ENCODE peak calls at places on chromosome 20, in ten cellular contexts. H is left ventricle myocardium inferior, L is A549, I is keratinocyte, O is foreskin fibroblast, A is IMR-90, W is heart right ventricle, S is neural progenitor cell, Q is tibial artery, V is GM23338. K is an unnamed sample.

GRCh38 chr20:12090920-12091319 is 173.2 kb downstream of the BTBD3 start:
- DNase-seq in H (no peak), L (no peak), I (no peak), O (no peak), A (no peak), W (no peak), S (no peak), Q (no peak), V (no peak), K (no peak)

GRCh38 chr20:22333885-22334545 is 250.4 kb downstream of the FOXA2 start:
- DNase-seq in H (peak; percentile 25), L (peak; percentile 81), I (no peak), O (peak; percentile 49), A (peak; percentile 47), W (peak; percentile 18), S (peak; percentile 83), Q (peak; percentile 44), V (peak; percentile 86), K (peak; percentile 82)

GRCh38 chr20:37845261-37845681 is 57.7 kb upstream of the VSTM2L start:
- DNase-seq in H (peak; percentile 54), L (no peak), I (no peak), O (no peak), A (no peak), W (peak; percentile 58), S (no peak), Q (no peak), V (no peak), K (no peak)

GRCh38 chr20:41213150-41213820 is 75.9 kb downstream of the PLCG1 start:
- DNase-seq in H (peak; percentile 42), L (no peak), I (no peak), O (peak; percentile 65), A (peak; percentile 48), W (peak; percentile 18), S (no peak), Q (no peak), V (no peak), K (peak; percentile 51)

GRCh38 chr20:52130406-52130805 is 61.2 kb downstream of the ZFP64 start:
- DNase-seq in H (no peak), L (no peak), I (no peak), O (peak; percentile 9), A (peak; percentile 4), W (no peak), S (no peak), Q (no peak), V (no peak), K (peak; percentile 50)

GRCh38 chr20:52830598-52830997 is 141.6 kb upstream of the TSHZ2 start:
- DNase-seq in H (no peak), L (no peak), I (no peak), O (no peak), A (no peak), W (no peak), S (no peak), Q (no peak), V (no peak), K (no peak)

GRCh38 chr20:45097485-45098095 is 3.3 kb downstream of the KCNS1 start:
- DNase-seq in H (no peak), L (peak; percentile 32), I (no peak), O (peak; percentile 62), A (no peak), W (no peak), S (no peak), Q (no peak), V (peak; percentile 72), K (peak; percentile 59)

GRCh38 chr20:15945301-15945700 is 627.9 kb downstream of the KIF16B start:
- DNase-seq in H (no peak), L (no peak), I (no peak), O (peak; percentile 42), A (no peak), W (no peak), S (no peak), Q (no peak), V (no peak), K (peak; percentile 18)

GRCh38 chr20:40511478-40511877 is 177.6 kb downstream of the MAFB start:
- DNase-seq in H (peak; percentile 18), L (no peak), I (no peak), O (peak; percentile 31), A (no peak), W (no peak), S (no peak), Q (peak; percentile 74), V (no peak), K (peak; percentile 97)

GRCh38 chr20:36231331-36231730 is 4.9 kb upstream of the AAR2 start:
- DNase-seq in H (no peak), L (no peak), I (no peak), O (no peak), A (no peak), W (no peak), S (no peak), Q (no peak), V (peak; percentile 50), K (no peak)

GRCh38 chr20:18835850-18836249 is 22.3 kb downstream of the SCP2D1 start:
- DNase-seq in H (no peak), L (no peak), I (no peak), O (no peak), A (no peak), W (no peak), S (no peak), Q (no peak), V (no peak), K (no peak)

GRCh38 chr20:35893942-35894341 is 60.4 kb downstream of the SCAND1 start:
- DNase-seq in H (no peak), L (no peak), I (no peak), O (no peak), A (no peak), W (no peak), S (no peak), Q (no peak), V (no peak), K (no peak)

GRCh38 chr20:34829191-34829590 is 3.7 kb upstream of the NCOA6 start:
- DNase-seq in H (no peak), L (peak; percentile 10), I (no peak), O (no peak), A (no peak), W (no peak), S (no peak), Q (no peak), V (peak; percentile 60), K (no peak)
- TF ChIP-seq CTCF in H (no peak), L (no peak), I (no peak), O (peak; percentile 2), A (no peak), W (no peak), S (no peak), Q (no peak), V (peak; percentile 35), K (peak; percentile 15)

GRCh38 chr20:49711331-49711987 is 2.2 kb downstream of the B4GALT5 start:
- DNase-seq in H (no peak), L (no peak), I (no peak), O (no peak), A (no peak), W (no peak), S (no peak), Q (no peak), V (no peak), K (no peak)
- H3K4me3 ChIP-seq in H (peak overlapping the region; percentile 97), L (peak overlapping the region; percentile 84), I (peak overlapping the region; percentile 84), O (peak overlapping the region; percentile 87), A (peak overlapping the region; percentile 3), W (no peak overlapping the region), S (peak overlapping the region; percentile 99), Q (peak overlapping the region; percentile 99), V (peak overlapping the region; percentile 92), K (peak overlapping the region; percentile 84)

DNA sequence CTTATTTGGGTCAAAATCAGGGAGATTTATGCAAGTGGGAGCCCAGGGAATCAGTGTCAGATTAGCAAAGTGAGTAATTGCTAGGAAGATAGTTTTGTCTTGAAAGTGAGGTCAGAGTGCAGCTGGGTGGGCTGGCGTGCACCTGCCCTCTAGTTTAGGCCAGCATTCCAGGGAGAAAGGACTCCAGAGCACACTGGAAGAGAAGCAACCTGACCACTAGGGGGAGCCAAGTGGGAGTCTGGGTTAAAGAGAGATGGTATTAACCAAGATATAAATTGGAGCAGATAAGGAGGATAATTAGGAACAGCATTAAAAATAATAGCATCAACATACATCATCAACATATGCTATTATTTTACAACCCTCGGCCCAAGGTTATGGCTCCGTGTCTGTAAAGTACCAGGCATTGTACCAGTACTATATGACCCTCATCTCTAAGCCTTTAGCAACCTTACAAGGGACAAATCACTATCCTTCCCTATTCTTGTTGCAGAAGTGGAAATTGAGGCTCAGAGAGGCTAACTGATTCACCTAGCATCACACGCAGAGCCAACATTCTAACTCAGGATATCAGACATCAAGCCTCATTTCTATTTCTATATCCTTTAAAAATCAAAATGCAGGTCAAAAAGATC is 57.8 kb downstream of the SLC2A10 start:
- DNase-seq in H (no peak), L (peak; percentile 61), I (no peak), O (peak; percentile 66), A (peak; percentile 36), W (no peak), S (peak; percentile 84), Q (no peak), V (peak; percentile 94), K (peak; percentile 64)
- TF ChIP-seq CTCF in H (peak; percentile 59), L (peak; percentile 81), I (peak; percentile 71), O (peak; percentile 71), A (peak; percentile 56), W (peak; percentile 36), S (peak; percentile 90), Q (peak; percentile 18), V (peak; percentile 92), K (peak; percentile 80)

DNA sequence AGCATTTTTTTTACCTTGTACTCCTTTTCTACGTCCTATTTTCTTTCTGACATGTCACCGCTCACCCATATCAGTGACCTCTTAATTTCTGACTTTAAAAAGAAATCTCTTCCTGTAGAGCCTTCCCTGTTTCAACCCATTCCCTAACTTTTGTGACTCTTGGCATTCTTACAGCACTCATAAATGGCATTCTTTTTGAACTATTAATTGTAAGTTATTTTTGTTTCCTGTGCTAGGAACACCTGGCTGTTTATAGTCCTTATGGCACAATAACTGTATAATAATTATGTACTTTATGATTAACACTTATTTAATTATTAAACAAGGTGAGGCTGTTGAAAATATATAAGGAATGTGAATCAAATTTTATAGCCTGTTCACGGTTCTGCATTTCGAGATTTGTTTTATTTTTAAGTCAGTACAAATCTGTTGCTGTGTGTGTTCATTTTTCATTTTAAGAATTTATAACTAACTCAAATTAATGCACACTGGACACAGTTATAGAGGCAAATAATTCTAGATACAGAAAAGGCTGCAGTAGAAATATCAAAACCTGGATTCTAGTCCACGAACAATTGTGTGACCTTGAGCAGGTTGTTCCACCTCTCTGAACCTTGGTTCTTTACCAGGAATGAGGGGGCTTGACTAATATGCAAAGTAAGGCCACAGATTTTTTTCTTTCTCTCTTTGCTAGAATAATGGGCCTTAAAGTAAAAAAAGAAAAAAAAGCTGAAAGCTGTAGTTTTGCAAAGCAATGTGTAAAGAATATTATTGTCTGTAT is 1.5 kb downstream of the KIZ start:
- DNase-seq in H (no peak), L (no peak), I (no peak), O (no peak), A (no peak), W (no peak), S (no peak), Q (no peak), V (no peak), K (no peak)
- H3K4me3 ChIP-seq in H (peak overlapping the region; percentile 98), L (peak overlapping the region; percentile 89), I (no peak overlapping the region), O (no peak overlapping the region), A (no peak overlapping the region), W (no peak overlapping the region), S (peak overlapping the region; percentile 87), Q (no peak overlapping the region), V (peak overlapping the region; percentile 95), K (no peak overlapping the region)

DNA sequence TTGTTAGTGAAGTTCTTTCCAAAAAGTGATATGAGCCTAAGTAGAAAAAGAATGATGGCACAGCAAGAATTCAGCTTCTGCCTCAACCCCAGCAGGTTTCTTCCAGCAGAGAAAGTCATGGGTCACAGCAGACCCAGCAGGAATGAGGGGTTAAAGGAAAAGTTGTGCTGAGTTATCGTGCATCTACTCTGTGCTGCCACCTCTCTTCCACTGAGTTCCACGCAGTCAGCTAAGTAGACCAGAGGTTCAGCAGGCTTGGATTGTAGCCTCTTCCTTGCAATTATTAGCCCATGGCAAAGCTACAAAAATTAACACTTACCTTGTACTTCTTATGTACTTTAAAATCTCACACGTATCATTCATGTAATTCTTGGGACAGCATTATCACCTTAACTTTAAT is 510.8 kb downstream of the PTPRT start:
- DNase-seq in H (no peak), L (peak; percentile 2), I (no peak), O (no peak), A (no peak), W (no peak), S (peak; percentile 46), Q (no peak), V (no peak), K (no peak)
- TF ChIP-seq CTCF in H (peak; percentile 30), L (no peak), I (peak; percentile 63), O (no peak), A (no peak), W (peak; percentile 27), S (peak; percentile 47), Q (no peak), V (no peak), K (no peak)